ENCODE peak calls at places on chromosome 2, in eight cellular contexts. D, A, P, N, E, T, W and H are unnamed samples.

GRCh38 chr2:3476386-3477033 is 42.8 kb downstream of the ADI1 start:
- DNase-seq in D (no peak), A (no peak), P (no peak), N (no peak), E (no peak), T (no peak), W (peak), H (no peak)

GRCh38 chr2:232338759-232339106 is 39.8 kb upstream of the ALPP start:
- DNase-seq in D (peak), A (no peak), P (no peak), N (no peak), E (no peak), T (no peak), W (no peak), H (no peak)

GRCh38 chr2:165408191-165408590 is 61.3 kb upstream of the CSRNP3 start:
- DNase-seq in D (no peak), A (no peak), P (no peak), N (no peak), E (no peak), T (peak), W (no peak), H (no peak)

GRCh38 chr2:79984476-79984875 is 320.1 kb downstream of the LRRTM1 start:
- DNase-seq in D (no peak), A (no peak), P (no peak), N (no peak), E (no peak), T (no peak), W (no peak), H (no peak)

GRCh38 chr2:158953926-158954763 is 14.3 kb upstream of the TANC1 start:
- DNase-seq in D (no peak), A (no peak), P (no peak), N (peak), E (peak), T (peak), W (peak), H (no peak)

GRCh38 chr2:235467586-235467985 is 26.3 kb upstream of the AGAP1 start:
- DNase-seq in D (no peak), A (no peak), P (no peak), N (no peak), E (peak), T (no peak), W (no peak), H (no peak)

GRCh38 chr2:119407430-119408220 is 24.0 kb upstream of the TMEM37 start:
- DNase-seq in D (peak), A (peak), P (peak), N (no peak), E (peak), T (no peak), W (peak), H (peak)

GRCh38 chr2:210503622-210504300 is 27.2 kb upstream of the LANCL1 start:
- DNase-seq in D (no peak), A (no peak), P (no peak), N (no peak), E (no peak), T (no peak), W (no peak), H (no peak)

GRCh38 chr2:60555066-60555793 is 1.8 kb upstream of the BCL11A start:
- DNase-seq in D (peak), A (peak), P (peak), N (peak), E (peak), T (no peak), W (peak), H (peak)

GRCh38 chr2:69731575-69731974 is 10.4 kb upstream of the ANXA4 start:
- DNase-seq in D (no peak), A (no peak), P (no peak), N (no peak), E (no peak), T (no peak), W (no peak), H (no peak)

GRCh38 chr2:128178650-128179460 is 87.9 kb downstream of the UGGT1 start:
- DNase-seq in D (peak), A (peak), P (peak), N (peak), E (peak), T (peak), W (peak), H (peak)

GRCh38 chr2:7037340-7038333 is 120.4 kb downstream of the RNF144A start:
- DNase-seq in D (peak), A (peak), P (peak), N (peak), E (peak), T (peak), W (peak), H (peak)

GRCh38 chr2:77977486-77978063 is 455.4 kb upstream of the LRRTM4 start:
- DNase-seq in D (no peak), A (no peak), P (no peak), N (no peak), E (peak), T (no peak), W (no peak), H (no peak)

GRCh38 chr2:16960579-16960978 is 294.9 kb upstream of the CYRIA start:
- DNase-seq in D (no peak), A (peak), P (peak), N (no peak), E (no peak), T (no peak), W (no peak), H (no peak)

GRCh38 chr2:212745359-212745758 is 206.8 kb upstream of the ERBB4 start:
- DNase-seq in D (no peak), A (no peak), P (no peak), N (no peak), E (no peak), T (no peak), W (no peak), H (no peak)

GRCh38 chr2:122031544-122032263 is 276.3 kb downstream of the TSN start:
- DNase-seq in D (no peak), A (no peak), P (no peak), N (no peak), E (no peak), T (no peak), W (peak), H (no peak)

GRCh38 chr2:64626963-64627760 is 26.6 kb downstream of the SERTAD2 start:
- DNase-seq in D (no peak), A (no peak), P (no peak), N (no peak), E (no peak), T (no peak), W (no peak), H (no peak)

GRCh38 chr2:64624108-64624610 is 29.6 kb downstream of the SERTAD2 start:
- DNase-seq in D (no peak), A (no peak), P (no peak), N (no peak), E (no peak), T (no peak), W (no peak), H (no peak)

GRCh38 chr2:64626146-64626809 is 27.4 kb downstream of the SERTAD2 start:
- DNase-seq in D (no peak), A (no peak), P (no peak), N (no peak), E (no peak), T (no peak), W (no peak), H (no peak)

GRCh38 chr2:64624862-64625261 is 28.9 kb downstream of the SERTAD2 start:
- DNase-seq in D (no peak), A (no peak), P (no peak), N (no peak), E (no peak), T (no peak), W (no peak), H (no peak)

GRCh38 chr2:64625352-64626145 is 28.2 kb downstream of the SERTAD2 start:
- DNase-seq in D (peak), A (peak), P (no peak), N (no peak), E (peak), T (no peak), W (no peak), H (no peak)
- TF ChIP-seq CTCF in D (no peak), A (peak), P (no peak), N (no peak), E (no peak), T (no peak), W (no peak), H (no peak)

GRCh38 chr2:236549165-236549564 is 20.5 kb upstream of the ACKR3 start:
- DNase-seq in D (no peak), A (no peak), P (no peak), N (no peak), E (no peak), T (no peak), W (no peak), H (no peak)
- TF ChIP-seq CTCF in D (no peak), A (no peak), P (no peak), N (no peak), E (no peak), T (no peak), W (no peak), H (no peak)

GRCh38 chr2:200795044-200795443 is 16.7 kb upstream of the BZW1 start:
- DNase-seq in D (peak), A (no peak), P (no peak), N (no peak), E (peak), T (no peak), W (peak), H (no peak)
- TF ChIP-seq CTCF in D (no peak), A (no peak), P (no peak), N (no peak), E (no peak), T (no peak), W (no peak), H (no peak)

GRCh38 chr2:118274841-118275510 is 186.7 kb downstream of the INSIG2 start:
- DNase-seq in D (no peak), A (no peak), P (no peak), N (no peak), E (no peak), T (no peak), W (no peak), H (no peak)
- TF ChIP-seq CTCF in D (no peak), A (no peak), P (no peak), N (no peak), E (no peak), T (no peak), W (no peak), H (no peak)

DNA sequence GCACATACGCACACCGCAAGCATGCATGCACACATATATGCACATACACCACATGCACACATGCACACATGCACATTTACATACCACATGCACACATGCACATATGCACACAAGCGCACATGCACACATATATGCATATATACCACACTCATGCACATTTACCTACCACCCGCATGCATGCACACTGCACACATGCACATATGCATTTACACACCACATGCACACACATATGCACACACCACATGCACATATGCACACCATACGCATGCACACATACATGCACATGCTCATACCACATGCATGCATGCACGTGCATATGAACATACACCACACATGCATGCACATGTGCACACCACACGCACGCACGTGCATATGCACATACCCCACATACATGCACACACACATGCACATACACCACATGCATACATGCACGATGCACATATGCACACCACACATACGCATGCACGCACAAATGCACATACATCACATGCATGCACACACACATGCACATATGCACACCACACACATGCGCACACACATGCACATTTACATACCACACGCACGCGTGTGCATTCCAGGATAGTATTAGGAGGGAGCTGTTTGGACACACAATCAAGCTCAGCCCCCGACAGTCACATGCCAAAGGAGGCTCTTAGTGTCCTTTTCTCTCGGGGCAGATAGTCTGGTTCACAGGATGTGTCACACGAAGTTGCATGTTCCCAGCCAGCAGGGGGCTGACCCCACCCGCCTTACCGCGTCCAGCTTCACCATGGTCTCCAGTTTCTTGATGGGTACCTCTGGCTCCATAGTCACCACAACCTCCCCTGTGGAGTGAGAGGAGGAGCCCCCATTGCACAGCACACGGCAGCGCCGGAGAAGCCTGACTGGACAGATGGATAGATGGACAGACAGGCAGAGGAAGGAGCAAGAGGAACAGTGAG is 5.9 kb downstream of the OTOF start:
- DNase-seq in D (no peak), A (no peak), P (no peak), N (no peak), E (peak), T (no peak), W (no peak), H (no peak)
- TF ChIP-seq CTCF in D (no peak), A (no peak), P (no peak), N (no peak), E (peak), T (peak), W (no peak), H (peak)

GRCh38 chr2:215736653-215737290 is 276.6 kb downstream of the MREG start:
- DNase-seq in D (peak), A (no peak), P (no peak), N (no peak), E (peak), T (no peak), W (no peak), H (no peak)
- TF ChIP-seq CTCF in D (no peak), A (no peak), P (no peak), N (no peak), E (no peak), T (peak), W (no peak), H (peak)

DNA sequence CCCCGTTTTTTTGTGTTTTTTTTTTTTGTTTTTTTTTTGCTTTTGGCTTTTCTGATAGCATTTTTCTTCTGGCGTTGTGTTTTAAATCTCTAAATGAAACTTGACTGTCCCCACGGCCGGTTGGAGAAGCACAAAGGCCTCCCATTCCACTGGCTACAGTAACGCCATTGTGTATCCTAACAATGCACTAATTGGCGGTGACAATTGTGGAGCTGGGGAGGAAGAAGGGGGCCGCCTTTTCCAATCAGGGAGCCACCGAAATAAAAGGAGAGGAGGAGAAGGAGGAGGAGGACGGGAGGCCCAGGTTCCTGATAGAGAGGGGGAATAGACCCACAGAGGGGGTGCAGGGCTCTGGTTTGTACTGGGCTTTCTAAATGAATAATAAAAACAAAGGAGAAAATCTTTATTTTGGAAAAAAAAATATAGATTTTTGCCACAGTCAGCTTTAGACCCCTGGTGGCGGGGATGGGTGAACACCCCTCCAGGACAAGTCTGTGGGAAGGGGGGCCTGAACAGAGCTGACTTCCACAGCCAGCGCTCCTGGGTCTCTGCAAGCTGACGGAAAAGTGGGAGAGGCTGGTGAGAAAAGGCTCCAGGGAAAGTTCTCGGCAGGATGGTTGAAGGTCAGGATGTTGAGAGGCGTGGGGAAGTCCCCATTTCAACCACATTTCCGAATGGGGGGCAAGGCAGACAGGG is 43.7 kb upstream of the FZD5 start:
- DNase-seq in D (peak), A (no peak), P (no peak), N (no peak), E (no peak), T (no peak), W (no peak), H (peak)
- TF ChIP-seq CTCF in D (no peak), A (no peak), P (no peak), N (no peak), E (no peak), T (no peak), W (no peak), H (peak)